ENCODE peak calls at places on chromosomes 2 and 18, in eight cellular contexts. C is effector memory CD8-positive, alpha-beta T cell; R is activated naive CD4-positive, alpha-beta T cell; Q is lower leg skin; Z is GM12865; S is activated CD8-positive, alpha-beta memory T cell treated with anti-CD3 and anti-CD28 coated beads, Interleukin-2, amount 50 U/mL, for 48 hours; D is heart right ventricle; X is GM19239. E is an unnamed sample.
A peak's percentile ranks its signal among the peaks of the same experiment; 100 is the strongest.

GRCh38 chr2:54372361-54372760 is 83.8 kb upstream of the SPTBN1 start:
- DNase-seq in C (no peak), R (no peak), Q (no peak), Z (no peak), S (no peak), D (no peak), X (no peak), E (no peak)

GRCh38 chr2:236535024-236535423 is 34.6 kb upstream of the ACKR3 start:
- DNase-seq in C (no peak), R (no peak), Q (no peak), Z (no peak), S (no peak), D (no peak), X (no peak), E (no peak)

GRCh38 chr2:20577495-20578235 is 73.2 kb downstream of the HS1BP3 start:
- DNase-seq in C (no peak), R (no peak), Q (no peak), Z (no peak), S (no peak), D (no peak), X (no peak), E (no peak)

GRCh38 chr2:201515573-201516246 is 64.2 kb downstream of the STRADB start:
- DNase-seq in C (no peak), R (no peak), Q (no peak), Z (no peak), S (no peak), D (no peak), X (no peak), E (no peak)

GRCh38 chr2:111705206-111705605 is 178.8 kb downstream of the ANAPC1 start:
- DNase-seq in C (no peak), R (no peak), Q (no peak), Z (peak; percentile 59), S (no peak), D (no peak), X (no peak), E (no peak)

GRCh38 chr2:30276455-30276911 is 45.1 kb downstream of the LBH start:
- DNase-seq in C (no peak), R (no peak), Q (peak; percentile 57), Z (peak; percentile 38), S (peak; percentile 58), D (no peak), X (no peak), E (no peak)

GRCh38 chr18:48662021-48662661 is 123.3 kb downstream of the CTIF start:
- DNase-seq in C (no peak), R (no peak), Q (peak; percentile 74), Z (no peak), S (no peak), D (no peak), X (no peak), E (no peak)

GRCh38 chr2:206798009-206798408 is 32.6 kb downstream of the FASTKD2 start:
- DNase-seq in C (no peak), R (no peak), Q (no peak), Z (peak; percentile 41), S (no peak), D (no peak), X (no peak), E (no peak)

GRCh38 chr2:240463274-240463865 is 27.9 kb downstream of the GPC1 start:
- DNase-seq in C (no peak), R (no peak), Q (peak; percentile 83), Z (no peak), S (no peak), D (peak; percentile 2), X (no peak), E (peak; percentile 10)

GRCh38 chr2:172080641-172081230 is 4.6 kb upstream of the DLX1 start:
- DNase-seq in C (no peak), R (no peak), Q (no peak), Z (no peak), S (no peak), D (no peak), X (no peak), E (no peak)

GRCh38 chr2:226002438-226002837 is 602.9 kb downstream of the NYAP2 start:
- DNase-seq in C (no peak), R (no peak), Q (no peak), Z (peak; percentile 34), S (no peak), D (peak; percentile 32), X (no peak), E (no peak)

GRCh38 chr2:237964578-237965404 is 2.0 kb upstream of the UBE2F start:
- DNase-seq in C (no peak), R (no peak), Q (no peak), Z (no peak), S (no peak), D (no peak), X (no peak), E (no peak)

GRCh38 chr2:235746257-235746934 is 252.6 kb downstream of the AGAP1 start:
- DNase-seq in C (peak; percentile 39), R (no peak), Q (no peak), Z (peak; percentile 57), S (peak; percentile 66), D (peak; percentile 64), X (peak; percentile 56), E (peak; percentile 34)

GRCh38 chr2:56337342-56337741 is 153.6 kb downstream of the CCDC85A start:
- DNase-seq in C (no peak), R (no peak), Q (no peak), Z (no peak), S (no peak), D (peak; percentile 14), X (no peak), E (no peak)

GRCh38 chr2:46569061-46569560 is 89.7 kb downstream of the TMEM247 start:
- DNase-seq in C (no peak), R (no peak), Q (no peak), Z (peak; percentile 89), S (no peak), D (peak; percentile 42), X (peak; percentile 33), E (no peak)

E was measured in natural killer cell.